ENCODE peak calls at places on chromosomes 1 and 21, in nine cellular contexts. C is A673; F is naive thymus-derived CD8-positive, alpha-beta T cell; P is Right ventricle myocardium inferior; G is lower lobe of right lung; D is hepatic stellate cell; E is upper lobe of right lung; J is SHP77; T is CD4-positive, CD25-positive, alpha-beta regulatory T cell. Y is an unnamed sample.

GRCh38 chr1:26015358-26015757 is 6.2 kb upstream of the EXTL1 start:
- DNase-seq in J (no peak), F (no peak), D (no peak), T (no peak), C (peak; percentile 48), G (peak; percentile 81), P (no peak), E (peak; percentile 75), Y (no peak)

GRCh38 chr21:43190544-43191340 is 21.9 kb downstream of the CRYAA start:
- DNase-seq in P (peak; percentile 51), G (no peak), E (peak; percentile 46), D (no peak), T (no peak), J (no peak), F (no peak), C (no peak), Y (no peak)

GRCh38 chr1:152858062-152858461 is 1.7 kb upstream of the LCE7A start:
- DNase-seq in F (no peak), G (no peak), C (no peak), E (no peak), T (no peak), P (no peak), J (no peak), D (no peak), Y (no peak)

GRCh38 chr1:27560271-27561125 is 43.4 kb downstream of the AHDC1 start:
- DNase-seq in F (no peak), T (no peak), C (no peak), E (no peak), D (no peak), G (no peak), J (no peak), P (no peak), Y (no peak)

GRCh38 chr1:171966426-171967220 is 125.3 kb downstream of the DNM3 start:
- DNase-seq in J (no peak), F (no peak), P (no peak), G (no peak), T (no peak), C (no peak), E (no peak), D (no peak), Y (no peak)

GRCh38 chr1:201949491-201949890 is 3.1 kb upstream of the LMOD1 start:
- DNase-seq in J (no peak), P (no peak), F (no peak), D (peak; percentile 24), T (no peak), E (no peak), C (no peak), G (no peak), Y (no peak)

GRCh38 chr1:181445436-181445835 is 37.9 kb upstream of the CACNA1E start:
- DNase-seq in F (no peak), C (no peak), P (no peak), J (no peak), E (no peak), T (no peak), G (no peak), D (no peak), Y (no peak)

GRCh38 chr21:37871121-37871862 is 45.0 kb downstream of the KCNJ6 start:
- DNase-seq in F (no peak), J (no peak), E (no peak), D (peak; percentile 56), C (no peak), T (no peak), G (no peak), P (no peak), Y (peak; percentile 35)

GRCh38 chr1:31784356-31785019 is 20.3 kb upstream of the ADGRB2 start:
- DNase-seq in J (no peak), G (peak; percentile 14), C (no peak), P (peak; percentile 43), E (peak; percentile 34), T (no peak), F (no peak), D (no peak), Y (no peak)

GRCh38 chr21:45939521-45940045 is 42.0 kb upstream of the COL6A1 start:
- DNase-seq in C (no peak), G (no peak), J (no peak), D (no peak), E (no peak), P (peak; percentile 20), F (no peak), T (no peak), Y (no peak)

GRCh38 chr1:39981957-39982356 is 27.0 kb downstream of the MFSD2A start:
- DNase-seq in D (peak; percentile 69), G (no peak), J (no peak), T (no peak), E (peak; percentile 15), F (no peak), C (no peak), P (no peak), Y (peak; percentile 26)

GRCh38 chr1:40380817-40381216 is 7.3 kb downstream of the SMAP2 start:
- DNase-seq in C (no peak), F (no peak), D (no peak), J (no peak), G (no peak), P (no peak), E (no peak), T (no peak), Y (no peak)

GRCh38 chr1:53586765-53587164 is 127.6 kb downstream of the DMRTB1 start:
- DNase-seq in P (no peak), D (no peak), G (no peak), C (no peak), T (no peak), F (no peak), E (no peak), J (no peak), Y (no peak)

GRCh38 chr1:100622966-100623762 is 85.2 kb downstream of the GPR88 start:
- DNase-seq in D (no peak), P (no peak), E (no peak), J (no peak), G (no peak), C (no peak), F (no peak), T (no peak), Y (peak; percentile 73)

GRCh38 chr21:16865612-16866011 is 647.2 kb upstream of the CXADR start:
- DNase-seq in D (no peak), G (no peak), J (no peak), E (no peak), P (no peak), T (no peak), F (no peak), C (no peak), Y (no peak)

GRCh38 chr1:11126544-11126943 is 26.9 kb upstream of the EXOSC10 start:
- DNase-seq in C (peak; percentile 40), P (no peak), E (no peak), D (no peak), G (no peak), F (no peak), J (no peak), T (no peak), Y (no peak)

GRCh38 chr1:101291562-101292035 is 54.8 kb downstream of the S1PR1 start:
- DNase-seq in T (peak; percentile 56), C (peak; percentile 64), E (no peak), F (peak; percentile 49), D (peak; percentile 12), P (no peak), J (no peak), G (no peak), Y (no peak)

GRCh38 chr21:45388011-45388521 is 16.9 kb upstream of the COL18A1 start:
- DNase-seq in G (peak; percentile 24), J (no peak), F (no peak), T (no peak), P (peak; percentile 71), E (peak; percentile 54), C (no peak), D (peak; percentile 42), Y (no peak)

GRCh38 chr1:226549937-226550670 is 1.5 kb downstream of the STUM start:
- DNase-seq in T (peak; percentile 28), C (no peak), E (no peak), F (peak; percentile 41), D (no peak), J (no peak), G (no peak), P (no peak), Y (peak; percentile 50)

GRCh38 chr1:159891275-159892157 is 8.4 kb downstream of the CFAP45 start:
- DNase-seq in G (peak; percentile 90), D (peak; percentile 74), P (peak; percentile 89), F (peak; percentile 75), E (peak; percentile 90), J (peak; percentile 81), C (peak; percentile 89), T (peak; percentile 77), Y (peak; percentile 82)

GRCh38 chr1:56688522-56689026 is 43.5 kb downstream of the PRKAA2 start:
- DNase-seq in P (no peak), J (no peak), D (peak; percentile 10), T (peak; percentile 10), F (no peak), E (no peak), G (no peak), C (no peak), Y (peak; percentile 73)

GRCh38 chr1:107965112-107965991 is at the start of gene VAV3:
- DNase-seq in C (peak; percentile 65), J (peak; percentile 66), P (peak; percentile 93), E (peak; percentile 83), F (peak; percentile 74), T (peak; percentile 57), D (peak; percentile 24), G (peak; percentile 84), Y (peak; percentile 67)

GRCh38 chr21:45534591-45535331 is 7.5 kb downstream of the SLC19A1 start:
- DNase-seq in C (no peak), G (peak; percentile 76), D (no peak), P (peak; percentile 86), T (no peak), F (no peak), J (no peak), E (peak; percentile 75), Y (no peak)

GRCh38 chr21:42847726-42848125 is 31.6 kb downstream of the WDR4 start:
- DNase-seq in J (no peak), D (no peak), C (no peak), T (no peak), G (peak; percentile 30), E (peak; percentile 21), F (no peak), P (peak; percentile 20), Y (no peak)

GRCh38 chr1:205933672-205934618 is 9.3 kb downstream of the SLC26A9 start:
- DNase-seq in P (no peak), G (no peak), F (no peak), J (no peak), D (peak; percentile 57), T (no peak), C (peak; percentile 24), E (no peak), Y (peak; percentile 89)

GRCh38 chr1:231337043-231337471 is 595 bp downstream of the EXOC8 start:
- DNase-seq in T (no peak), F (no peak), D (peak; percentile 23), E (no peak), G (no peak), C (no peak), J (no peak), P (no peak), Y (no peak)

GRCh38 chr1:181398544-181398943 is 84.8 kb upstream of the CACNA1E start:
- DNase-seq in C (no peak), G (no peak), E (no peak), F (no peak), D (no peak), P (no peak), J (no peak), T (peak; percentile 13), Y (no peak)

GRCh38 chr1:218546314-218546713 is 201.2 kb downstream of the TGFB2 start:
- DNase-seq in P (no peak), D (no peak), J (no peak), T (no peak), E (no peak), G (no peak), C (no peak), F (no peak), Y (no peak)

GRCh38 chr1:6827081-6827480 is 41.8 kb downstream of the CAMTA1 start:
- DNase-seq in J (no peak), G (no peak), T (no peak), P (no peak), E (no peak), C (no peak), D (no peak), F (no peak), Y (no peak)

GRCh38 chr1:10506677-10507047 is 31.9 kb downstream of the PEX14 start:
- DNase-seq in J (no peak), G (no peak), T (no peak), C (no peak), E (no peak), P (no peak), F (no peak), D (no peak), Y (no peak)

GRCh38 chr1:59315529-59316433 is 18.9 kb downstream of the FGGY start:
- DNase-seq in P (no peak), G (no peak), J (no peak), E (no peak), C (no peak), F (no peak), T (no peak), D (no peak), Y (no peak)